ENCODE peak calls at places on chromosomes 4 and X, in five cellular contexts. One of them, this sample, is unnamed.

GRCh38 chrX:1935805-1936204 is 320.9 kb downstream of the ASMT start:
- DNase-seq in fibroblast of the conjunctiva: no peak
- DNase-seq in kidney tubule cell: no peak
- DNase-seq in activated T-helper 1 cell treated with anti-CD3 and anti-CD28 coated beads, Interleukin-2, amount 50 U/mL, for 16 hours: no peak
- DNase-seq in H4: no peak
- DNase-seq in this sample: no peak

GRCh38 chr4:9771069-9771468 is 10.4 kb upstream of the DRD5 start:
- DNase-seq in activated T-helper 1 cell treated with anti-CD3 and anti-CD28 coated beads, Interleukin-2, amount 50 U/mL, for 16 hours: no peak
- DNase-seq in fibroblast of the conjunctiva: no peak
- DNase-seq in H4: no peak
- DNase-seq in kidney tubule cell: peak; percentile 88
- DNase-seq in this sample: peak; percentile 2

GRCh38 chr4:118727360-118727759 is 42.2 kb downstream of the METTL14 start:
- DNase-seq in fibroblast of the conjunctiva: no peak
- DNase-seq in H4: no peak
- DNase-seq in activated T-helper 1 cell treated with anti-CD3 and anti-CD28 coated beads, Interleukin-2, amount 50 U/mL, for 16 hours: no peak
- DNase-seq in kidney tubule cell: no peak
- DNase-seq in this sample: no peak

GRCh38 chr4:113179996-113180395 is 130.5 kb downstream of the ANK2 start:
- DNase-seq in H4: no peak
- DNase-seq in fibroblast of the conjunctiva: peak; percentile 24
- DNase-seq in activated T-helper 1 cell treated with anti-CD3 and anti-CD28 coated beads, Interleukin-2, amount 50 U/mL, for 16 hours: no peak
- DNase-seq in kidney tubule cell: peak; percentile 31
- DNase-seq in this sample: peak; percentile 12

GRCh38 chr4:2886161-2886560 is 42.5 kb downstream of the ADD1 start:
- DNase-seq in activated T-helper 1 cell treated with anti-CD3 and anti-CD28 coated beads, Interleukin-2, amount 50 U/mL, for 16 hours: no peak
- DNase-seq in H4: no peak
- DNase-seq in fibroblast of the conjunctiva: no peak
- DNase-seq in kidney tubule cell: no peak
- DNase-seq in this sample: no peak

GRCh38 chr4:2941138-2942036 is 21.8 kb downstream of the NOP14 start:
- DNase-seq in activated T-helper 1 cell treated with anti-CD3 and anti-CD28 coated beads, Interleukin-2, amount 50 U/mL, for 16 hours: no peak
- DNase-seq in fibroblast of the conjunctiva: no peak
- DNase-seq in kidney tubule cell: no peak
- DNase-seq in H4: no peak
- DNase-seq in this sample: no peak

GRCh38 chr4:179352221-179352620 is 1910.0 kb upstream of the AGA start:
- DNase-seq in activated T-helper 1 cell treated with anti-CD3 and anti-CD28 coated beads, Interleukin-2, amount 50 U/mL, for 16 hours: no peak
- DNase-seq in fibroblast of the conjunctiva: no peak
- DNase-seq in kidney tubule cell: no peak
- DNase-seq in H4: no peak
- DNase-seq in this sample: no peak

GRCh38 chr4:110654254-110654635 is 31.4 kb upstream of the PITX2 start:
- DNase-seq in fibroblast of the conjunctiva: no peak
- DNase-seq in activated T-helper 1 cell treated with anti-CD3 and anti-CD28 coated beads, Interleukin-2, amount 50 U/mL, for 16 hours: no peak
- DNase-seq in H4: no peak
- DNase-seq in kidney tubule cell: no peak
- DNase-seq in this sample: no peak

GRCh38 chr4:148926861-148927260 is 484.6 kb upstream of the NR3C2 start:
- DNase-seq in kidney tubule cell: peak; percentile 76
- DNase-seq in activated T-helper 1 cell treated with anti-CD3 and anti-CD28 coated beads, Interleukin-2, amount 50 U/mL, for 16 hours: no peak
- DNase-seq in fibroblast of the conjunctiva: no peak
- DNase-seq in H4: peak; percentile 51
- DNase-seq in this sample: peak; percentile 93

GRCh38 chr4:2364654-2365053 is 53.8 kb downstream of the ZFYVE28 start:
- DNase-seq in kidney tubule cell: peak; percentile 46
- DNase-seq in H4: no peak
- DNase-seq in fibroblast of the conjunctiva: no peak
- DNase-seq in activated T-helper 1 cell treated with anti-CD3 and anti-CD28 coated beads, Interleukin-2, amount 50 U/mL, for 16 hours: peak; percentile 52
- DNase-seq in this sample: peak; percentile 4

GRCh38 chr4:100268807-100269206 is 78.5 kb upstream of the DDIT4L start:
- DNase-seq in H4: no peak
- DNase-seq in fibroblast of the conjunctiva: no peak
- DNase-seq in kidney tubule cell: no peak
- DNase-seq in activated T-helper 1 cell treated with anti-CD3 and anti-CD28 coated beads, Interleukin-2, amount 50 U/mL, for 16 hours: no peak
- DNase-seq in this sample: no peak

GRCh38 chr4:108058685-108059440 is 69.2 kb downstream of the HADH start:
- DNase-seq in fibroblast of the conjunctiva: no peak
- DNase-seq in kidney tubule cell: peak; percentile 69
- DNase-seq in H4: peak; percentile 92
- DNase-seq in activated T-helper 1 cell treated with anti-CD3 and anti-CD28 coated beads, Interleukin-2, amount 50 U/mL, for 16 hours: no peak
- DNase-seq in this sample: peak; percentile 67

GRCh38 chr4:183182873-183183725 is 84.0 kb downstream of the WWC2 start:
- DNase-seq in fibroblast of the conjunctiva: peak; percentile 65
- DNase-seq in activated T-helper 1 cell treated with anti-CD3 and anti-CD28 coated beads, Interleukin-2, amount 50 U/mL, for 16 hours: peak; percentile 12
- DNase-seq in kidney tubule cell: peak; percentile 84
- DNase-seq in H4: peak; percentile 94
- DNase-seq in this sample: peak; percentile 95

GRCh38 chrX:68571292-68572256 is 72.7 kb downstream of the YIPF6 start:
- DNase-seq in activated T-helper 1 cell treated with anti-CD3 and anti-CD28 coated beads, Interleukin-2, amount 50 U/mL, for 16 hours: no peak
- DNase-seq in fibroblast of the conjunctiva: peak; percentile 17
- DNase-seq in H4: peak; percentile 68
- DNase-seq in kidney tubule cell: peak; percentile 82
- DNase-seq in this sample: peak; percentile 90

GRCh38 chr4:55297346-55297745 is 48.7 kb upstream of the SRD5A3 start:
- DNase-seq in H4: peak; percentile 44
- DNase-seq in fibroblast of the conjunctiva: no peak
- DNase-seq in activated T-helper 1 cell treated with anti-CD3 and anti-CD28 coated beads, Interleukin-2, amount 50 U/mL, for 16 hours: no peak
- DNase-seq in kidney tubule cell: no peak
- DNase-seq in this sample: no peak

GRCh38 chr4:150033937-150034336 is 44.3 kb upstream of the DCLK2 start:
- DNase-seq in kidney tubule cell: peak; percentile 88
- DNase-seq in fibroblast of the conjunctiva: no peak
- DNase-seq in activated T-helper 1 cell treated with anti-CD3 and anti-CD28 coated beads, Interleukin-2, amount 50 U/mL, for 16 hours: no peak
- DNase-seq in H4: peak; percentile 63
- DNase-seq in this sample: peak; percentile 60

GRCh38 chr4:6491235-6491634 is 18.8 kb upstream of the PPP2R2C start:
- DNase-seq in fibroblast of the conjunctiva: no peak
- DNase-seq in activated T-helper 1 cell treated with anti-CD3 and anti-CD28 coated beads, Interleukin-2, amount 50 U/mL, for 16 hours: no peak
- DNase-seq in H4: no peak
- DNase-seq in kidney tubule cell: no peak
- DNase-seq in this sample: no peak

GRCh38 chr4:8010618-8011017 is 71.0 kb upstream of the AFAP1 start:
- DNase-seq in kidney tubule cell: peak; percentile 63
- DNase-seq in fibroblast of the conjunctiva: no peak
- DNase-seq in activated T-helper 1 cell treated with anti-CD3 and anti-CD28 coated beads, Interleukin-2, amount 50 U/mL, for 16 hours: no peak
- DNase-seq in H4: peak; percentile 69
- DNase-seq in this sample: peak; percentile 31

GRCh38 chr4:155232432-155232831 is 24.0 kb downstream of the NPY2R start:
- DNase-seq in fibroblast of the conjunctiva: no peak
- DNase-seq in H4: no peak
- DNase-seq in activated T-helper 1 cell treated with anti-CD3 and anti-CD28 coated beads, Interleukin-2, amount 50 U/mL, for 16 hours: no peak
- DNase-seq in kidney tubule cell: no peak
- DNase-seq in this sample: no peak

GRCh38 chrX:8192276-8192675 is 21.2 kb upstream of the VCX2 start:
- DNase-seq in kidney tubule cell: peak; percentile 4
- DNase-seq in fibroblast of the conjunctiva: no peak
- DNase-seq in activated T-helper 1 cell treated with anti-CD3 and anti-CD28 coated beads, Interleukin-2, amount 50 U/mL, for 16 hours: no peak
- DNase-seq in H4: peak; percentile 35
- DNase-seq in this sample: peak; percentile 68

GRCh38 chr4:184389978-184390518 is 84.3 kb downstream of the IRF2 start:
- DNase-seq in H4: no peak
- DNase-seq in fibroblast of the conjunctiva: no peak
- DNase-seq in activated T-helper 1 cell treated with anti-CD3 and anti-CD28 coated beads, Interleukin-2, amount 50 U/mL, for 16 hours: no peak
- DNase-seq in kidney tubule cell: no peak
- DNase-seq in this sample: no peak

GRCh38 chr4:153207561-153207960 is 3.3 kb downstream of the TRIM2 start:
- DNase-seq in activated T-helper 1 cell treated with anti-CD3 and anti-CD28 coated beads, Interleukin-2, amount 50 U/mL, for 16 hours: no peak
- DNase-seq in kidney tubule cell: peak; percentile 57
- DNase-seq in H4: no peak
- DNase-seq in fibroblast of the conjunctiva: no peak
- DNase-seq in this sample: peak; percentile 18

GRCh38 chrX:8366491-8366890 is 98.1 kb upstream of the VCX3B start:
- DNase-seq in H4: no peak
- DNase-seq in kidney tubule cell: no peak
- DNase-seq in fibroblast of the conjunctiva: no peak
- DNase-seq in activated T-helper 1 cell treated with anti-CD3 and anti-CD28 coated beads, Interleukin-2, amount 50 U/mL, for 16 hours: no peak
- DNase-seq in this sample: no peak

GRCh38 chr4:143618811-143619210 is 81.7 kb downstream of the FREM3 start:
- DNase-seq in kidney tubule cell: no peak
- DNase-seq in activated T-helper 1 cell treated with anti-CD3 and anti-CD28 coated beads, Interleukin-2, amount 50 U/mL, for 16 hours: no peak
- DNase-seq in fibroblast of the conjunctiva: no peak
- DNase-seq in H4: no peak
- DNase-seq in this sample: peak; percentile 1

This sample was measured in renal cortical epithelial cell.